ENCODE peak calls at places on chromosome 17, in six cellular contexts. One of them, this sample, is unnamed.

GRCh38 chr17:27294689-27295630 is 1.0 kb downstream of the WSB1 start:
- DNase-seq in GM12878: peak
- DNase-seq in body of pancreas: peak
- DNase-seq in GM12865: peak
- DNase-seq in GM23338: peak
- DNase-seq in dorsolateral prefrontal cortex: no peak
- DNase-seq in this sample: peak

GRCh38 chr17:83096401-83097220 is 17.2 kb downstream of the METRNL start:
- DNase-seq in GM12878: no peak
- DNase-seq in body of pancreas: peak
- DNase-seq in GM12865: no peak
- DNase-seq in GM23338: no peak
- DNase-seq in dorsolateral prefrontal cortex: no peak
- DNase-seq in this sample: no peak

GRCh38 chr17:5605452-5605851 is 21.1 kb upstream of the NLRP1 start:
- DNase-seq in GM12878: no peak
- DNase-seq in body of pancreas: no peak
- DNase-seq in GM12865: no peak
- DNase-seq in GM23338: no peak
- DNase-seq in dorsolateral prefrontal cortex: no peak
- DNase-seq in this sample: no peak

GRCh38 chr17:69342896-69343644 is 16.1 kb upstream of the ABCA5 start:
- DNase-seq in GM12878: no peak
- DNase-seq in body of pancreas: peak
- DNase-seq in GM12865: no peak
- DNase-seq in GM23338: no peak
- DNase-seq in dorsolateral prefrontal cortex: no peak
- DNase-seq in this sample: no peak

GRCh38 chr17:4506180-4506814 is 7.6 kb downstream of the SPNS2 start:
- DNase-seq in GM12878: no peak
- DNase-seq in body of pancreas: no peak
- DNase-seq in GM12865: no peak
- DNase-seq in GM23338: no peak
- DNase-seq in dorsolateral prefrontal cortex: no peak
- DNase-seq in this sample: no peak

GRCh38 chr17:58702708-58703107 is 10.3 kb downstream of the RAD51C start:
- DNase-seq in GM12878: no peak
- DNase-seq in body of pancreas: no peak
- DNase-seq in GM12865: no peak
- DNase-seq in GM23338: no peak
- DNase-seq in dorsolateral prefrontal cortex: no peak
- DNase-seq in this sample: no peak

GRCh38 chr17:77353684-77354419 is 213.1 kb downstream of the SEC14L1 start:
- DNase-seq in GM12878: no peak
- DNase-seq in body of pancreas: no peak
- DNase-seq in GM12865: no peak
- DNase-seq in GM23338: no peak
- DNase-seq in dorsolateral prefrontal cortex: peak
- DNase-seq in this sample: no peak

GRCh38 chr17:19876524-19877161 is 8.9 kb upstream of the ULK2 start:
- DNase-seq in GM12878: no peak
- DNase-seq in body of pancreas: no peak
- DNase-seq in GM12865: no peak
- DNase-seq in GM23338: no peak
- DNase-seq in dorsolateral prefrontal cortex: peak
- DNase-seq in this sample: no peak

GRCh38 chr17:72560303-72561247 is 439.8 kb downstream of the SOX9 start:
- DNase-seq in GM12878: no peak
- DNase-seq in body of pancreas: peak
- DNase-seq in GM12865: peak
- DNase-seq in GM23338: peak
- DNase-seq in dorsolateral prefrontal cortex: peak
- DNase-seq in this sample: no peak

GRCh38 chr17:81599719-81600486 is 37.0 kb downstream of the NPLOC4 start:
- DNase-seq in GM12878: no peak
- DNase-seq in body of pancreas: no peak
- DNase-seq in GM12865: no peak
- DNase-seq in GM23338: peak
- DNase-seq in dorsolateral prefrontal cortex: no peak
- DNase-seq in this sample: no peak

GRCh38 chr17:75654176-75654575 is 12.8 kb downstream of the RECQL5 start:
- DNase-seq in GM12878: no peak
- DNase-seq in body of pancreas: no peak
- DNase-seq in GM12865: no peak
- DNase-seq in GM23338: no peak
- DNase-seq in dorsolateral prefrontal cortex: no peak
- DNase-seq in this sample: no peak

GRCh38 chr17:33084755-33085154 is 93.1 kb downstream of the SPACA3 start:
- DNase-seq in GM12878: no peak
- DNase-seq in body of pancreas: no peak
- DNase-seq in GM12865: no peak
- DNase-seq in GM23338: no peak
- DNase-seq in dorsolateral prefrontal cortex: no peak
- DNase-seq in this sample: no peak

DNA sequence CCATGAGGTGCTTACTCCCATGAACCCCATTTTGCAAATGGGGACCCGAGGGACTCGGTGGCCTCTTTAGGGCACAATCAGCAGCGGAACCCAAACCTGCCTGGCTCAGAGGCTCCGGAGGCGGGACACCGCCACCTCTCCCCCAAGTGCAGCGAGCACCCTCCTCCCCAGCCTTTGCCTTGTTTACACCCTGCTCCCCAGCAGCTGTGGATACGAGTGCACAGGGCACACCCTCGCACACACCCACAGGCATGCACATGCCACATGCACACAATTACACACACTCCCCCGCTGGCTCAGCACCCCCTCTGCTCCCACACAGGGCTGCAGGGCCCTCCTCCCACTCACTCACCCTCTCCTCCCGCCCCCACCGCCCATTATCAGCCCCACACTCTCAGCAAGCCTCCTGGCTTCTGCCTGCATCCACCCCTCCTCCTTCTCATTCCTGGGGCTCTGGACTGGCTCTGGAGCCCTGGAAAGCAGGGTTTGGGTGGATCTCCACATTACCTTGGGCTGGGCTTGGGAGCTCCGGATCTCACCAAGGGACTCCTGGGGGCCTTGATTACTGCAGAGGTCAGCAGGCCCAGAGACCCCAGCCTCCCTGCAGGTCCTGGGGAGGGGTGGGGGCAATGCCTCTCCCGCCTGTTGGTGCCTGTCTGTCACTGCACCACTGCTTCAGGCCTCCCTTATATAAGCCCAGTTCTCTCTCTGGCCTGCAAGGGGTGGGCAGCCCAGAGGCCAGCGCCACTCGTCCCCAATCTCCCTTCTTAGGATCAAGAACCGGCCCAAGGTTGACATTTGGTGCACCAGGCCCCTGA is 6.4 kb downstream of the PDK2 start:
- DNase-seq in GM12878: no peak
- DNase-seq in body of pancreas: peak
- DNase-seq in GM12865: no peak
- DNase-seq in GM23338: peak
- DNase-seq in dorsolateral prefrontal cortex: no peak
- DNase-seq in this sample: no peak
- H3K4me3 ChIP-seq in GM12878: no peak
- H3K4me3 ChIP-seq in body of pancreas: no peak
- H3K4me3 ChIP-seq in GM12865: no peak
- H3K4me3 ChIP-seq in GM23338: peak
- H3K4me3 ChIP-seq in dorsolateral prefrontal cortex: peak
- H3K4me3 ChIP-seq in this sample: no peak

GRCh38 chr17:29241015-29241963 is 5.4 kb upstream of the CRYBA1 start:
- DNase-seq in GM12878: no peak
- DNase-seq in body of pancreas: no peak
- DNase-seq in GM12865: peak
- DNase-seq in GM23338: peak
- DNase-seq in dorsolateral prefrontal cortex: no peak
- DNase-seq in this sample: peak
- TF ChIP-seq CTCF in GM12878: no peak
- TF ChIP-seq CTCF in body of pancreas: no peak
- TF ChIP-seq CTCF in GM12865: no peak
- TF ChIP-seq CTCF in GM23338: peak
- TF ChIP-seq CTCF in dorsolateral prefrontal cortex: no peak
- TF ChIP-seq CTCF in this sample: no peak

DNA sequence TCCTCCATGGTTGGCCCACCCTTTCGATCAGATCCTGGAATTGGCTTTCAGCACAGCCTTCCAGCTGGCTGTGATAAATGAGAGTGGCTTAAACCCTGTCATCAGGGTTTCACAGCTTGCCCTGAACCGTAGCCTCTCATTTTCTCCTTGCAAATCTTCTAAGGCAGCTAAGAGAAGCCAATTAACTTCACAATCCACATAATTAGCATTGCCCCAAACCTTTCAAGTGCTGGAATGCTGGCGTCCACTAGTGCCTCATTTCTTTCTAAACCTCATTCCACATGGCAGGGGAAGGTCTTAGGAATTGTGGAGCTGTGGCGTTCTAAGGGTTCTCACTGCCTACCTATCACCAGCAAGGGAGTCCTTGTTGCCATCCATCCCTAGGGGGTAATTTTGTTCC is 21.8 kb downstream of the MILR1 start:
- DNase-seq in GM12878: no peak
- DNase-seq in body of pancreas: no peak
- DNase-seq in GM12865: no peak
- DNase-seq in GM23338: peak
- DNase-seq in dorsolateral prefrontal cortex: no peak
- DNase-seq in this sample: no peak
- H3K4me3 ChIP-seq in GM12878: no peak
- H3K4me3 ChIP-seq in body of pancreas: no peak
- H3K4me3 ChIP-seq in GM12865: no peak
- H3K4me3 ChIP-seq in GM23338: no peak
- H3K4me3 ChIP-seq in dorsolateral prefrontal cortex: no peak
- H3K4me3 ChIP-seq in this sample: no peak

GRCh38 chr17:45016823-45017222 is 34.6 kb downstream of the DCAKD start:
- DNase-seq in GM12878: no peak
- DNase-seq in body of pancreas: no peak
- DNase-seq in GM12865: no peak
- DNase-seq in GM23338: peak
- DNase-seq in dorsolateral prefrontal cortex: no peak
- DNase-seq in this sample: no peak
- TF ChIP-seq CTCF in GM12878: peak
- TF ChIP-seq CTCF in body of pancreas: peak
- TF ChIP-seq CTCF in GM12865: peak
- TF ChIP-seq CTCF in GM23338: peak
- TF ChIP-seq CTCF in dorsolateral prefrontal cortex: peak
- TF ChIP-seq CTCF in this sample: peak

GRCh38 chr17:31571124-31571892 is 179.8 kb downstream of the RAB11FIP4 start:
- DNase-seq in GM12878: no peak
- DNase-seq in body of pancreas: peak
- DNase-seq in GM12865: no peak
- DNase-seq in GM23338: no peak
- DNase-seq in dorsolateral prefrontal cortex: no peak
- DNase-seq in this sample: peak

GRCh38 chr17:31570231-31570630 is 178.8 kb downstream of the RAB11FIP4 start:
- DNase-seq in GM12878: no peak
- DNase-seq in body of pancreas: no peak
- DNase-seq in GM12865: no peak
- DNase-seq in GM23338: no peak
- DNase-seq in dorsolateral prefrontal cortex: no peak
- DNase-seq in this sample: no peak

GRCh38 chr17:31573047-31573446 is 181.6 kb downstream of the RAB11FIP4 start:
- DNase-seq in GM12878: no peak
- DNase-seq in body of pancreas: no peak
- DNase-seq in GM12865: no peak
- DNase-seq in GM23338: no peak
- DNase-seq in dorsolateral prefrontal cortex: no peak
- DNase-seq in this sample: no peak

GRCh38 chr17:31573861-31574260 is 182.4 kb downstream of the RAB11FIP4 start:
- DNase-seq in GM12878: no peak
- DNase-seq in body of pancreas: no peak
- DNase-seq in GM12865: no peak
- DNase-seq in GM23338: no peak
- DNase-seq in dorsolateral prefrontal cortex: no peak
- DNase-seq in this sample: no peak

GRCh38 chr17:31572341-31572740 is 180.9 kb downstream of the RAB11FIP4 start:
- DNase-seq in GM12878: no peak
- DNase-seq in body of pancreas: no peak
- DNase-seq in GM12865: no peak
- DNase-seq in GM23338: no peak
- DNase-seq in dorsolateral prefrontal cortex: no peak
- DNase-seq in this sample: no peak
- H3K4me3 ChIP-seq in GM12878: no peak
- H3K4me3 ChIP-seq in body of pancreas: no peak
- H3K4me3 ChIP-seq in GM12865: no peak
- H3K4me3 ChIP-seq in GM23338: no peak
- H3K4me3 ChIP-seq in dorsolateral prefrontal cortex: no peak
- H3K4me3 ChIP-seq in this sample: no peak

DNA sequence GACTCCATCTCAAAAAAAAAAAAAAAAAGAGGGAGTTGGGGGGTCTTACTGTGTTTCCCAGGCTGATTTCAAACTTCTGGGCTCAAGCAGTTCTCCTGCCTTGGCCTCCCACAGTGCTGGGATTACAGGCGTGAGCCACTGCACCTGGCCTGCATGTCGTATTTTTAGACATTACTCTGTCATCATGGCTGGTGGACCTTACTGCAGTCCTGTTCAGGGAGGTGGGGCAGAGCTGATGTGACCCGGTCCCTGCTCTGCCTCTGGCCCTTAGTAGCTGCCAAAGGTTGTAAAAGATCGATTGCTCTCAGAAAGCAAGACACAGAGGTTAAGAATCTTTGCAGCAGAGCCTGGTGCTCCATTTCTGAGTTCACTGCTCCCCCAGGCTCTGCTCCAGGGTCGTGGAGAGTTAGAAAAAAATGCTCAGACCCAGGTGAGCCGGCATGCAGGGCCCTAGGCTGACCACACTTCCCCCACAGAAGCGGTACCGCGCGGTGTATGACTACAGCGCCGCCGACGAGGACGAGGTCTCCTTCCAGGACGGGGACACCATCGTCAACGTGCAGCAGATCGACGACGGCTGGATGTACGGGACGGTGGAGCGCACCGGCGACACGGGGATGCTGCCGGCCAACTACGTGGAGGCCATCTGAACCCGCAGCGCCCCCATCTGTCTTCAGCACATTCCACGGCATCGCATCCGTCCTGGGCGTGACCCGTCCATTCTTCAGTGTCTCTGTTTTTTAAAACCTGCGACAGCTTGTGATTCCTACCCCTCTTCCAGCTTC is 7.1 kb upstream of the LASP1NB start:
- DNase-seq in GM12878: no peak
- DNase-seq in body of pancreas: no peak
- DNase-seq in GM12865: no peak
- DNase-seq in GM23338: peak
- DNase-seq in dorsolateral prefrontal cortex: no peak
- DNase-seq in this sample: no peak
- TF ChIP-seq CTCF in GM12878: no peak
- TF ChIP-seq CTCF in body of pancreas: no peak
- TF ChIP-seq CTCF in GM12865: no peak
- TF ChIP-seq CTCF in GM23338: peak
- TF ChIP-seq CTCF in dorsolateral prefrontal cortex: no peak
- TF ChIP-seq CTCF in this sample: no peak

DNA sequence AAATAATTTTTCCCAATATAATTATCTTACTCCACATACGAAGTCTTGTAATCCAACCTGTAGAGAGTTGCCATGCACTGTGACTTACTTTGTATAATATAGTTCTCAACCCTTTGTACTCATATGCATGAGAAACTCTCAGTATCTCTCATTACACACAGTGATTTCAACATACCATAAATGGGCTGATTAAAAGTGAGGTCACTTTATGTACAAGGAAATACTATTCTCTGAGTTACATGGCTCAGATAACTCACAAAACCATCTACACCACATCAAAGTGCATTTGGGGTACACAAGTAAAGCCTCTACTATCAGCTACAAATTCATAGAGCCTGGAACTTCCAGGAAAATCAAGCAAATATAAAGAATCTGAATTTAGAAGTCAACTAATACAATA is 27.9 kb downstream of the SLFN12 start:
- DNase-seq in GM12878: no peak
- DNase-seq in body of pancreas: no peak
- DNase-seq in GM12865: no peak
- DNase-seq in GM23338: no peak
- DNase-seq in dorsolateral prefrontal cortex: no peak
- DNase-seq in this sample: no peak
- H3K4me3 ChIP-seq in GM12878: no peak
- H3K4me3 ChIP-seq in body of pancreas: no peak
- H3K4me3 ChIP-seq in GM12865: no peak
- H3K4me3 ChIP-seq in GM23338: no peak
- H3K4me3 ChIP-seq in dorsolateral prefrontal cortex: no peak
- H3K4me3 ChIP-seq in this sample: no peak